ENCODE peak calls at places on chromosomes 6 and 20, in eight cellular contexts. U, A, R, K, B, M, N and G are unnamed samples.

GRCh38 chr20:37389241-37389747 is 43.4 kb downstream of the SRC start:
- DNase-seq in U (no peak), K (no peak), R (no peak), M (no peak), A (no peak), N (no peak), B (no peak), G (no peak)

GRCh38 chr20:58481541-58482021 is 33.6 kb downstream of the APCDD1L start:
- DNase-seq in N (no peak), K (peak), B (peak), M (peak), A (no peak), R (peak), U (no peak), G (peak)

GRCh38 chr6:38154731-38155130 is 335.2 kb downstream of the ZFAND3 start:
- DNase-seq in N (no peak), A (no peak), M (no peak), K (no peak), U (no peak), R (no peak), B (no peak), G (no peak)

GRCh38 chr20:59159822-59160740 is 3.5 kb upstream of the ZNF831 start:
- DNase-seq in R (no peak), A (no peak), N (no peak), B (no peak), U (no peak), K (no peak), M (peak), G (no peak)

GRCh38 chr20:10609726-10610125 is 64.1 kb downstream of the JAG1 start:
- DNase-seq in U (no peak), K (no peak), M (no peak), A (no peak), B (no peak), N (no peak), R (peak), G (no peak)

GRCh38 chr6:143575440-143575839 is 63.9 kb upstream of the FUCA2 start:
- DNase-seq in K (peak), N (peak), U (no peak), A (peak), B (peak), M (peak), R (peak), G (peak)

GRCh38 chr20:815914-816606 is 17.5 kb upstream of the FAM110A start:
- DNase-seq in M (peak), B (peak), A (no peak), U (no peak), K (peak), R (peak), N (peak), G (peak)

GRCh38 chr20:58716476-58717277 is 24.1 kb downstream of the NPEPL1 start:
- DNase-seq in K (peak), N (peak), M (no peak), A (no peak), B (no peak), U (no peak), R (no peak), G (no peak)

GRCh38 chr6:70080443-70081062 is 214.2 kb downstream of the COL19A1 start:
- DNase-seq in N (no peak), A (no peak), K (no peak), B (no peak), R (no peak), U (no peak), M (no peak), G (no peak)

GRCh38 chr20:39563406-39563805 is 601.3 kb downstream of the DHX35 start:
- DNase-seq in M (no peak), A (no peak), R (no peak), B (no peak), U (no peak), N (no peak), K (no peak), G (no peak)

GRCh38 chr6:15989397-15989796 is 139.5 kb upstream of the MYLIP start:
- DNase-seq in K (no peak), U (no peak), A (no peak), B (no peak), R (no peak), M (no peak), N (no peak), G (no peak)